ENCODE peak calls at places on chromosome 11, in five cellular contexts. One of them, this sample, is unnamed.

GRCh38 chr11:108565653-108566052 is 27.9 kb downstream of the EXPH5 start:
- DNase-seq in OCI-LY7: no peak
- DNase-seq in GM23338: no peak
- DNase-seq in GM23248: no peak
- DNase-seq in HCT116: no peak
- DNase-seq in this sample: no peak

GRCh38 chr11:74288161-74288560 is 23.3 kb downstream of the P4HA3 start:
- DNase-seq in GM23248: peak; percentile 97
- DNase-seq in GM23338: no peak
- DNase-seq in HCT116: no peak
- DNase-seq in OCI-LY7: no peak
- DNase-seq in this sample: peak; percentile 97

GRCh38 chr11:108780119-108780518 is 115.2 kb downstream of the DDX10 start:
- DNase-seq in GM23248: no peak
- DNase-seq in HCT116: no peak
- DNase-seq in OCI-LY7: no peak
- DNase-seq in GM23338: no peak
- DNase-seq in this sample: peak; percentile 24

GRCh38 chr11:69603978-69604524 is 36.9 kb upstream of the CCND1 start:
- DNase-seq in GM23338: no peak
- DNase-seq in GM23248: no peak
- DNase-seq in HCT116: no peak
- DNase-seq in OCI-LY7: no peak
- DNase-seq in this sample: no peak

GRCh38 chr11:75344761-75345454 is 6.6 kb downstream of the ARRB1 start:
- DNase-seq in OCI-LY7: no peak
- DNase-seq in GM23248: peak; percentile 69
- DNase-seq in HCT116: no peak
- DNase-seq in GM23338: no peak
- DNase-seq in this sample: peak; percentile 58

GRCh38 chr11:13169709-13170108 is 107.9 kb upstream of the BMAL1 start:
- DNase-seq in HCT116: peak; percentile 48
- DNase-seq in GM23248: peak; percentile 86
- DNase-seq in OCI-LY7: no peak
- DNase-seq in GM23338: no peak
- DNase-seq in this sample: peak; percentile 85

GRCh38 chr11:112316971-112317370 is 56.3 kb upstream of the PLET1 start:
- DNase-seq in HCT116: no peak
- DNase-seq in GM23338: no peak
- DNase-seq in GM23248: no peak
- DNase-seq in OCI-LY7: no peak
- DNase-seq in this sample: no peak

GRCh38 chr11:64060861-64061444 is 25.2 kb downstream of the FLRT1 start:
- DNase-seq in HCT116: no peak
- DNase-seq in GM23338: peak; percentile 92
- DNase-seq in OCI-LY7: peak; percentile 70
- DNase-seq in GM23248: peak; percentile 72
- DNase-seq in this sample: no peak

GRCh38 chr11:73649206-73649605 is 2.8 kb downstream of the PLEKHB1 start:
- DNase-seq in GM23248: no peak
- DNase-seq in OCI-LY7: no peak
- DNase-seq in GM23338: no peak
- DNase-seq in HCT116: no peak
- DNase-seq in this sample: no peak

GRCh38 chr11:48005133-48005532 is 24.8 kb downstream of the PTPRJ start:
- DNase-seq in GM23338: no peak
- DNase-seq in OCI-LY7: no peak
- DNase-seq in GM23248: peak; percentile 70
- DNase-seq in HCT116: no peak
- DNase-seq in this sample: no peak

GRCh38 chr11:77479746-77480352 is 6.0 kb upstream of the PAK1 start:
- DNase-seq in GM23248: no peak
- DNase-seq in HCT116: no peak
- DNase-seq in OCI-LY7: no peak
- DNase-seq in GM23338: peak; percentile 88
- DNase-seq in this sample: no peak

GRCh38 chr11:113001709-113002108 is 40.5 kb downstream of the NCAM1 start:
- DNase-seq in OCI-LY7: no peak
- DNase-seq in GM23338: no peak
- DNase-seq in GM23248: no peak
- DNase-seq in HCT116: no peak
- DNase-seq in this sample: no peak

GRCh38 chr11:87281496-87281895 is 243.8 kb downstream of the TMEM135 start:
- DNase-seq in GM23248: peak; percentile 79
- DNase-seq in OCI-LY7: no peak
- DNase-seq in HCT116: no peak
- DNase-seq in GM23338: no peak
- DNase-seq in this sample: peak; percentile 70

GRCh38 chr11:86218125-86219081 is 26.1 kb upstream of the EED start:
- DNase-seq in GM23248: peak; percentile 89
- DNase-seq in HCT116: peak; percentile 66
- DNase-seq in OCI-LY7: peak; percentile 67
- DNase-seq in GM23338: peak; percentile 91
- DNase-seq in this sample: peak; percentile 80

GRCh38 chr11:108340958-108341357 is 118.1 kb downstream of the ATM start:
- DNase-seq in HCT116: peak; percentile 55
- DNase-seq in GM23248: no peak
- DNase-seq in OCI-LY7: no peak
- DNase-seq in GM23338: peak; percentile 37
- DNase-seq in this sample: peak; percentile 95

GRCh38 chr11:67290801-67291200 is 1.7 kb downstream of the ANKRD13D start:
- DNase-seq in HCT116: no peak
- DNase-seq in GM23248: peak; percentile 67
- DNase-seq in GM23338: no peak
- DNase-seq in OCI-LY7: no peak
- DNase-seq in this sample: no peak

DNA sequence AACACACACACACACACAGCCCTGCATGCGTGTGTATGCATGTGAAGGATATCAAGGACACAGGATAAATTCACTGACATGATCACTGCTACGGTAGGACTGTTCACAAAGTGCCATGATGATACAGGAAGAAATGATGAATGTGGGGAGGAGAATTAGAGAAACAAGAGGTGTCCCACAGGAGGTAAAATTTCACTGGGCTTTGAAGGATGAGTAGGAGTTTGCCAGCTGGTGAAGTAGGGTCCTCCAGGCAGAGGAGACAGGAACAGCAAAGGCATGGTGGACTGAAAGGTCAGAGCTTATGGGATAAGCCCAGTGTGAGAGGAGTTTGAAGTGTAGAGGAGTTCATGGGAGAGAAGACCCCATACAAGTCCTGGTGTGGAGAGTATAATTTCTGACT is 18.6 kb downstream of the NECTIN1 start:
- DNase-seq in GM23338: no peak
- DNase-seq in HCT116: no peak
- DNase-seq in GM23248: no peak
- DNase-seq in OCI-LY7: no peak
- DNase-seq in this sample: no peak
- H3K4me1 ChIP-seq in GM23338: peaks cover 20% of the 10 kb centered on the region
- H3K4me1 ChIP-seq in HCT116: peaks cover 6% of the 10 kb centered on the region
- H3K4me1 ChIP-seq in GM23248: no peaks in the 10 kb centered on the region
- H3K4me1 ChIP-seq in OCI-LY7: no peaks in the 10 kb centered on the region
- H3K4me1 ChIP-seq in this sample: no peaks in the 10 kb centered on the region

GRCh38 chr11:59511675-59512074 is 336 bp downstream of the OR4D9 start:
- DNase-seq in OCI-LY7: no peak
- DNase-seq in GM23248: no peak
- DNase-seq in HCT116: no peak
- DNase-seq in GM23338: no peak
- DNase-seq in this sample: no peak
- TF ChIP-seq EZH2phosphoT487 in OCI-LY7: no peak
- TF ChIP-seq EZH2phosphoT487 in GM23248: no peak
- TF ChIP-seq EZH2phosphoT487 in HCT116: no peak
- TF ChIP-seq EZH2phosphoT487 in GM23338: no peak
- TF ChIP-seq EZH2phosphoT487 in this sample: no peak

GRCh38 chr11:126969865-126970479 is 30.6 kb downstream of the KIRREL3 start:
- DNase-seq in OCI-LY7: no peak
- DNase-seq in GM23338: peak; percentile 66
- DNase-seq in HCT116: no peak
- DNase-seq in GM23248: peak; percentile 91
- DNase-seq in this sample: peak; percentile 37

GRCh38 chr11:126973051-126973450 is 27.5 kb downstream of the KIRREL3 start:
- DNase-seq in HCT116: no peak
- DNase-seq in GM23338: no peak
- DNase-seq in GM23248: no peak
- DNase-seq in OCI-LY7: no peak
- DNase-seq in this sample: no peak

GRCh38 chr11:126971305-126971704 is 29.3 kb downstream of the KIRREL3 start:
- DNase-seq in GM23338: no peak
- DNase-seq in OCI-LY7: no peak
- DNase-seq in HCT116: no peak
- DNase-seq in GM23248: no peak
- DNase-seq in this sample: no peak

GRCh38 chr11:126965331-126965730 is 35.2 kb downstream of the KIRREL3 start:
- DNase-seq in GM23338: no peak
- DNase-seq in GM23248: no peak
- DNase-seq in HCT116: no peak
- DNase-seq in OCI-LY7: no peak
- DNase-seq in this sample: no peak

DNA sequence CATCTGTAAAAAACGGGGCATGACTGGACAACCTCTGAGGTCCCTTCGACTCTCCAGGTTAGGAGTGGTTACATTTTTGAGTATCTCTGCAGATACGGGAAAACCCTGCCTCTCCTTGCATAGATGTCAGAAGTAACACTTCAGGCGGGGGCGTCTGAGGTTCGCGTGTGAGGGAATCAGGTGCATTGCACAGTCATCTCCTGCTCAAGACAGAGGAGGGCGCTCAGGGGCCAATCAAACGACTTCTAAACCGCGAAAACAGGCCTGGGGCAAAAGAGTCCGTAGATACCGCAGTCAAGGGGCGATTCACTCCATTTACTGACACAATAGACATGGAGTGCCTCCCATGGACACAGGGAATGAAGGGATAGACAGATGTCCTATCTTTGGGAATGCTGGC is 31.7 kb downstream of the KIRREL3 start:
- DNase-seq in GM23338: peak; percentile 89
- DNase-seq in HCT116: no peak
- DNase-seq in OCI-LY7: no peak
- DNase-seq in GM23248: peak; percentile 52
- DNase-seq in this sample: no peak
- H3K4me1 ChIP-seq in GM23338: peaks cover 5% of the 10 kb centered on the region
- H3K4me1 ChIP-seq in HCT116: no peaks in the 10 kb centered on the region
- H3K4me1 ChIP-seq in OCI-LY7: no peaks in the 10 kb centered on the region
- H3K4me1 ChIP-seq in GM23248: peaks cover 18% of the 10 kb centered on the region
- H3K4me1 ChIP-seq in this sample: no peaks in the 10 kb centered on the region

GRCh38 chr11:1564535-1565172 is 7.4 kb downstream of the DUSP8 start:
- DNase-seq in GM23338: peak; percentile 84
- DNase-seq in GM23248: peak; percentile 72
- DNase-seq in OCI-LY7: peak; percentile 16
- DNase-seq in HCT116: no peak
- DNase-seq in this sample: peak; percentile 33

GRCh38 chr11:1561955-1562354 is 10.1 kb downstream of the DUSP8 start:
- DNase-seq in GM23338: no peak
- DNase-seq in GM23248: no peak
- DNase-seq in OCI-LY7: no peak
- DNase-seq in HCT116: no peak
- DNase-seq in this sample: no peak

GRCh38 chr11:1563697-1564534 is 8.2 kb downstream of the DUSP8 start:
- DNase-seq in GM23338: no peak
- DNase-seq in OCI-LY7: no peak
- DNase-seq in HCT116: no peak
- DNase-seq in GM23248: no peak
- DNase-seq in this sample: no peak

GRCh38 chr11:1562469-1563148 is 9.5 kb downstream of the DUSP8 start:
- DNase-seq in GM23338: no peak
- DNase-seq in OCI-LY7: no peak
- DNase-seq in HCT116: no peak
- DNase-seq in GM23248: no peak
- DNase-seq in this sample: no peak

GRCh38 chr11:1563149-1563638 is 8.9 kb downstream of the DUSP8 start:
- DNase-seq in GM23338: no peak
- DNase-seq in OCI-LY7: no peak
- DNase-seq in HCT116: no peak
- DNase-seq in GM23248: no peak
- DNase-seq in this sample: no peak
- TF ChIP-seq EZH2phosphoT487 in GM23338: no peak
- TF ChIP-seq EZH2phosphoT487 in OCI-LY7: no peak
- TF ChIP-seq EZH2phosphoT487 in HCT116: no peak
- TF ChIP-seq EZH2phosphoT487 in GM23248: no peak
- TF ChIP-seq EZH2phosphoT487 in this sample: no peak

GRCh38 chr11:44528103-44528502 is 37.4 kb upstream of the CD82 start:
- DNase-seq in OCI-LY7: no peak
- DNase-seq in GM23338: peak; percentile 9
- DNase-seq in GM23248: peak; percentile 7
- DNase-seq in HCT116: no peak
- DNase-seq in this sample: no peak

GRCh38 chr11:44527476-44527875 is 38.0 kb upstream of the CD82 start:
- DNase-seq in GM23338: no peak
- DNase-seq in OCI-LY7: no peak
- DNase-seq in GM23248: peak; percentile 6
- DNase-seq in HCT116: no peak
- DNase-seq in this sample: no peak

GRCh38 chr11:44526438-44526837 is 39.0 kb upstream of the CD82 start:
- DNase-seq in GM23338: no peak
- DNase-seq in OCI-LY7: no peak
- DNase-seq in GM23248: no peak
- DNase-seq in HCT116: no peak
- DNase-seq in this sample: no peak

GRCh38 chr11:44524751-44525171 is 40.7 kb upstream of the CD82 start:
- DNase-seq in GM23338: no peak
- DNase-seq in HCT116: no peak
- DNase-seq in GM23248: no peak
- DNase-seq in OCI-LY7: no peak
- DNase-seq in this sample: no peak

DNA sequence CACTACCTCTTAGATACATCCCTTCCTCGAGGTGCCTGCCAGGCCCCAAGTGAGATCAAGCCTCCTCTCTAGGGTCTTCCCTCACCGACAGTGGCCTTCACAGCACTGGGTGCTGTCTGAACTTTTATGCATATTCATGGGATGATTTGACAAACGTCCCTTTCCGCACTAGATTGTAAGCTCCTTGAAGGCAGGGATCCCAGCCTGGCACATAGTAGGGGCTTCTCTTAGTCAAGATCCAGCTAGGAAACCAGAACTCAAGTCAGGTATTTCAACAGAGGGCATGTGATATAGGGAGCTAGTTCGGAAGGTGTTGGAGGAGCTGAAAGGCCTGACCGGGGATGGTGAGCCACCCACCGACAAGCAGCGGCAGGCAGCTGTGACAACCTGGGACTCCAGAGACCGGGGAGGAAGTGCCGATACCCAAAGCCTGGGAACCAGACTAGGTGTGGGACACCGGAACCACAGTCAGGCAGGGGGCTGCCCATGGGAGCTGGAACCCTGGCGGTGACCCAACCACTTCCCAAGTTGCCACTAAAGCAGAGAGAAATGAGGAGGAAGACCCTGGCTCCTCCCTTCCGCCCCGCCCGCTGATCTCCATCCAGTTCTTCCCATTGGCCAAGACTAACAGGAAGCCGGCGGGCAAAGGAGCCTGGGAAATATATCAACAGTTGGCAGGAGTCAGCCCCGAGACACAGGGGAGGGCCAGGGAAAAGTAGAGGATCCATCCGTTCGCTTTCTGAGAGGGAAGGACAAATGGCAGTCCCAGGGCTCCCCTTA is 39.8 kb upstream of the CD82 start:
- DNase-seq in GM23248: no peak
- DNase-seq in GM23338: no peak
- DNase-seq in OCI-LY7: no peak
- DNase-seq in HCT116: no peak
- DNase-seq in this sample: no peak
- H3K4me1 ChIP-seq in GM23248: no peaks in the 10 kb centered on the region
- H3K4me1 ChIP-seq in GM23338: peaks cover 4% of the 10 kb centered on the region
- H3K4me1 ChIP-seq in OCI-LY7: no peaks in the 10 kb centered on the region
- H3K4me1 ChIP-seq in HCT116: no peaks in the 10 kb centered on the region
- H3K4me1 ChIP-seq in this sample: no peaks in the 10 kb centered on the region